ENCODE peak calls at places on chromosome 19, in six cellular contexts. One of them, this sample, is unnamed.

GRCh38 chr19:33248954-33249613 is 23.4 kb upstream of the SLC7A10 start:
- DNase-seq in right cardiac atrium: no peak
- DNase-seq in upper lobe of right lung: peak; percentile 86
- DNase-seq in CD8-positive, alpha-beta T cell: no peak
- DNase-seq in mucosa of descending colon: peak; percentile 48
- DNase-seq in tibial nerve: no peak
- DNase-seq in this sample: no peak

GRCh38 chr19:11264452-11265176 is 2.3 kb upstream of the DOCK6 start:
- DNase-seq in right cardiac atrium: peak; percentile 68
- DNase-seq in upper lobe of right lung: peak; percentile 93
- DNase-seq in CD8-positive, alpha-beta T cell: no peak
- DNase-seq in mucosa of descending colon: peak; percentile 92
- DNase-seq in tibial nerve: no peak
- DNase-seq in this sample: peak; percentile 80

GRCh38 chr19:8452446-8453123 is 7.8 kb downstream of the HNRNPM start:
- DNase-seq in right cardiac atrium: no peak
- DNase-seq in upper lobe of right lung: no peak
- DNase-seq in CD8-positive, alpha-beta T cell: no peak
- DNase-seq in mucosa of descending colon: no peak
- DNase-seq in tibial nerve: no peak
- DNase-seq in this sample: no peak

GRCh38 chr19:52946322-52947310 is 16.1 kb downstream of the ZNF816 start:
- DNase-seq in right cardiac atrium: peak; percentile 82
- DNase-seq in upper lobe of right lung: peak; percentile 93
- DNase-seq in CD8-positive, alpha-beta T cell: no peak
- DNase-seq in mucosa of descending colon: no peak
- DNase-seq in tibial nerve: no peak
- DNase-seq in this sample: peak; percentile 61

GRCh38 chr19:55691561-55692481 is 16.8 kb downstream of the EPN1 start:
- DNase-seq in right cardiac atrium: no peak
- DNase-seq in upper lobe of right lung: no peak
- DNase-seq in CD8-positive, alpha-beta T cell: no peak
- DNase-seq in mucosa of descending colon: no peak
- DNase-seq in tibial nerve: no peak
- DNase-seq in this sample: no peak

GRCh38 chr19:34314437-34315313 is 50.3 kb upstream of the GPI start:
- DNase-seq in right cardiac atrium: no peak
- DNase-seq in upper lobe of right lung: no peak
- DNase-seq in CD8-positive, alpha-beta T cell: no peak
- DNase-seq in mucosa of descending colon: no peak
- DNase-seq in tibial nerve: no peak
- DNase-seq in this sample: no peak

GRCh38 chr19:1012334-1012733 is 8.6 kb downstream of the TMEM259 start:
- DNase-seq in right cardiac atrium: no peak
- DNase-seq in upper lobe of right lung: no peak
- DNase-seq in CD8-positive, alpha-beta T cell: no peak
- DNase-seq in mucosa of descending colon: no peak
- DNase-seq in tibial nerve: no peak
- DNase-seq in this sample: no peak

GRCh38 chr19:18013621-18014111 is 5.7 kb downstream of the ARRDC2 start:
- DNase-seq in right cardiac atrium: no peak
- DNase-seq in upper lobe of right lung: no peak
- DNase-seq in CD8-positive, alpha-beta T cell: no peak
- DNase-seq in mucosa of descending colon: no peak
- DNase-seq in tibial nerve: no peak
- DNase-seq in this sample: no peak

GRCh38 chr19:31181535-31181934 is 167.7 kb downstream of the TSHZ3 start:
- DNase-seq in right cardiac atrium: no peak
- DNase-seq in upper lobe of right lung: no peak
- DNase-seq in CD8-positive, alpha-beta T cell: no peak
- DNase-seq in mucosa of descending colon: no peak
- DNase-seq in tibial nerve: no peak
- DNase-seq in this sample: no peak

GRCh38 chr19:48372904-48373303 is 8.7 kb downstream of the SYNGR4 start:
- DNase-seq in right cardiac atrium: no peak
- DNase-seq in upper lobe of right lung: no peak
- DNase-seq in CD8-positive, alpha-beta T cell: no peak
- DNase-seq in mucosa of descending colon: no peak
- DNase-seq in tibial nerve: no peak
- DNase-seq in this sample: no peak

GRCh38 chr19:38361633-38362075 is 12.7 kb upstream of the PSMD8 start:
- DNase-seq in right cardiac atrium: peak; percentile 83
- DNase-seq in upper lobe of right lung: peak; percentile 90
- DNase-seq in CD8-positive, alpha-beta T cell: peak; percentile 40
- DNase-seq in mucosa of descending colon: peak; percentile 78
- DNase-seq in tibial nerve: peak; percentile 19
- DNase-seq in this sample: peak; percentile 87

GRCh38 chr19:11361771-11362731 is 6.8 kb downstream of the PLPPR2 start:
- DNase-seq in right cardiac atrium: no peak
- DNase-seq in upper lobe of right lung: no peak
- DNase-seq in CD8-positive, alpha-beta T cell: no peak
- DNase-seq in mucosa of descending colon: peak; percentile 60
- DNase-seq in tibial nerve: no peak
- DNase-seq in this sample: no peak

GRCh38 chr19:38743394-38744297 is 628 bp downstream of the CAPN12 start:
- DNase-seq in right cardiac atrium: no peak
- DNase-seq in upper lobe of right lung: no peak
- DNase-seq in CD8-positive, alpha-beta T cell: no peak
- DNase-seq in mucosa of descending colon: no peak
- DNase-seq in tibial nerve: no peak
- DNase-seq in this sample: no peak

GRCh38 chr19:7912144-7912696 is 2.4 kb upstream of the TGFBR3L start:
- DNase-seq in right cardiac atrium: peak; percentile 13
- DNase-seq in upper lobe of right lung: peak; percentile 61
- DNase-seq in CD8-positive, alpha-beta T cell: no peak
- DNase-seq in mucosa of descending colon: peak; percentile 31
- DNase-seq in tibial nerve: no peak
- DNase-seq in this sample: no peak

GRCh38 chr19:51467864-51468544 is 9.8 kb upstream of the SIGLEC8 start:
- DNase-seq in right cardiac atrium: no peak
- DNase-seq in upper lobe of right lung: no peak
- DNase-seq in CD8-positive, alpha-beta T cell: no peak
- DNase-seq in mucosa of descending colon: no peak
- DNase-seq in tibial nerve: no peak
- DNase-seq in this sample: no peak

GRCh38 chr19:51749979-51750378 is 1.7 kb downstream of the FPR1 start:
- DNase-seq in right cardiac atrium: no peak
- DNase-seq in upper lobe of right lung: no peak
- DNase-seq in CD8-positive, alpha-beta T cell: no peak
- DNase-seq in mucosa of descending colon: no peak
- DNase-seq in tibial nerve: no peak
- DNase-seq in this sample: no peak

GRCh38 chr19:28614634-28615545 is 598.1 kb downstream of the UQCRFS1 start:
- DNase-seq in right cardiac atrium: no peak
- DNase-seq in upper lobe of right lung: no peak
- DNase-seq in CD8-positive, alpha-beta T cell: no peak
- DNase-seq in mucosa of descending colon: no peak
- DNase-seq in tibial nerve: no peak
- DNase-seq in this sample: no peak

GRCh38 chr19:55383279-55383788 is 758 bp downstream of the TMEM238 start:
- DNase-seq in right cardiac atrium: no peak
- DNase-seq in upper lobe of right lung: no peak
- DNase-seq in CD8-positive, alpha-beta T cell: no peak
- DNase-seq in mucosa of descending colon: no peak
- DNase-seq in tibial nerve: no peak
- DNase-seq in this sample: no peak

GRCh38 chr19:53432088-53432661 is 391 bp downstream of the ZNF761 start:
- DNase-seq in right cardiac atrium: peak; percentile 60
- DNase-seq in upper lobe of right lung: peak; percentile 75
- DNase-seq in CD8-positive, alpha-beta T cell: no peak
- DNase-seq in mucosa of descending colon: peak; percentile 55
- DNase-seq in tibial nerve: no peak
- DNase-seq in this sample: peak; percentile 31

GRCh38 chr19:47305309-47305751 is 4.3 kb upstream of the C5AR1 start:
- DNase-seq in right cardiac atrium: peak; percentile 56
- DNase-seq in upper lobe of right lung: peak; percentile 84
- DNase-seq in CD8-positive, alpha-beta T cell: peak; percentile 45
- DNase-seq in mucosa of descending colon: peak; percentile 75
- DNase-seq in tibial nerve: peak; percentile 77
- DNase-seq in this sample: peak; percentile 68

GRCh38 chr19:2495130-2495641 is 19.3 kb downstream of the GADD45B start:
- DNase-seq in right cardiac atrium: peak; percentile 87
- DNase-seq in upper lobe of right lung: peak; percentile 94
- DNase-seq in CD8-positive, alpha-beta T cell: no peak
- DNase-seq in mucosa of descending colon: peak; percentile 94
- DNase-seq in tibial nerve: peak; percentile 59
- DNase-seq in this sample: peak; percentile 94

GRCh38 chr19:17352608-17353280 is 15.4 kb downstream of the GTPBP3 start:
- DNase-seq in right cardiac atrium: peak; percentile 40
- DNase-seq in upper lobe of right lung: no peak
- DNase-seq in CD8-positive, alpha-beta T cell: no peak
- DNase-seq in mucosa of descending colon: no peak
- DNase-seq in tibial nerve: no peak
- DNase-seq in this sample: no peak

GRCh38 chr19:42488783-42489521 is 39.3 kb downstream of the CEACAM1 start:
- DNase-seq in right cardiac atrium: no peak
- DNase-seq in upper lobe of right lung: no peak
- DNase-seq in CD8-positive, alpha-beta T cell: no peak
- DNase-seq in mucosa of descending colon: no peak
- DNase-seq in tibial nerve: no peak
- DNase-seq in this sample: no peak

GRCh38 chr19:53308339-53308811 is 25.2 kb upstream of the ZNF845 start:
- DNase-seq in right cardiac atrium: peak; percentile 20
- DNase-seq in upper lobe of right lung: peak; percentile 70
- DNase-seq in CD8-positive, alpha-beta T cell: no peak
- DNase-seq in mucosa of descending colon: peak; percentile 38
- DNase-seq in tibial nerve: no peak
- DNase-seq in this sample: peak; percentile 26

GRCh38 chr19:16970821-16971220 is 55.8 kb downstream of the CPAMD8 start:
- DNase-seq in right cardiac atrium: no peak
- DNase-seq in upper lobe of right lung: peak; percentile 56
- DNase-seq in CD8-positive, alpha-beta T cell: no peak
- DNase-seq in mucosa of descending colon: no peak
- DNase-seq in tibial nerve: no peak
- DNase-seq in this sample: no peak

GRCh38 chr19:10226021-10226375 is 5.1 kb downstream of the S1PR2 start:
- DNase-seq in right cardiac atrium: peak; percentile 61
- DNase-seq in upper lobe of right lung: no peak
- DNase-seq in CD8-positive, alpha-beta T cell: no peak
- DNase-seq in mucosa of descending colon: no peak
- DNase-seq in tibial nerve: no peak
- DNase-seq in this sample: no peak

GRCh38 chr19:51644636-51645271 is 1.9 kb downstream of the SIGLEC14 start:
- DNase-seq in right cardiac atrium: no peak
- DNase-seq in upper lobe of right lung: no peak
- DNase-seq in CD8-positive, alpha-beta T cell: no peak
- DNase-seq in mucosa of descending colon: no peak
- DNase-seq in tibial nerve: no peak
- DNase-seq in this sample: no peak

GRCh38 chr19:19630062-19630414 is 2.0 kb upstream of the LPAR2 start:
- DNase-seq in right cardiac atrium: no peak
- DNase-seq in upper lobe of right lung: no peak
- DNase-seq in CD8-positive, alpha-beta T cell: no peak
- DNase-seq in mucosa of descending colon: no peak
- DNase-seq in tibial nerve: no peak
- DNase-seq in this sample: no peak

GRCh38 chr19:3857449-3858003 is 11.3 kb downstream of the ZFR2 start:
- DNase-seq in right cardiac atrium: no peak
- DNase-seq in upper lobe of right lung: no peak
- DNase-seq in CD8-positive, alpha-beta T cell: no peak
- DNase-seq in mucosa of descending colon: no peak
- DNase-seq in tibial nerve: no peak
- DNase-seq in this sample: no peak
- H3K4me3 ChIP-seq in right cardiac atrium: no peak overlapping the region
- H3K4me3 ChIP-seq in upper lobe of right lung: no peak overlapping the region
- H3K4me3 ChIP-seq in CD8-positive, alpha-beta T cell: no peak overlapping the region
- H3K4me3 ChIP-seq in mucosa of descending colon: no peak overlapping the region
- H3K4me3 ChIP-seq in tibial nerve: no peak overlapping the region
- H3K4me3 ChIP-seq in this sample: no peak overlapping the region

DNA sequence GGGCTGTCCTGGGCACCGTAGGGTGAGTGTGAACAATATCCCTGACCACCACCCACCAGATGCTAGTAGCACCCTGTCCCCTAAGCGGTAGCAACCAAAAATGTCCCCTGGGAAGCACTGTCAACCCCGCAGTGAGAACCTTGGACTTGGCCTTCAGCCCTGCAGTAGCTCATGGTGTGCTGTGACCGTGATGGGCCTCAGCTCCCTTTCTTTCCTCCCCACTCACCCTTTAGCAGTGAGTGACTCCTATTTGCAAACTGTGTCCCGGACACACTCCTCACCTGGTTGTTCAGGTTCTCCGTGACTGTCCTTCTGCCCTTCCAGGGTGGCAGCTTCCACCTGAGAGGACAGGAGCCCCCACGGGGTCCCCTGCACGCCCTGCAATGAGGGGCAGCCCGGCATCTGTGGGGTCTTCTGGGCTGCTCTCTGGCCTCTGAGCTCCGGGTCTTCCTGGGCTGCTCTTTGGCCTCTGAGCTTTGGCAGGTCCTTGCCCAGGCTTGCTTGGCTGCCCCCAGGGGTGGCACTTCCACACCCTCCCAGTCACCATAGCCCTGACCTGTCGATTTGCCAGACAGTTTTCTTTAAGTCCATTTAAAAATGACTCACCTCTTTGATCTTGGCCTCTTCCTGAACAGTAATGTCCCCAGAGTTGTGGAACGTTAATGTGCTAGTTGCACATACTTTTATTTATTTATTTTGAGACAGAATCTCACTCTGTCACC is 3.8 kb downstream of the KDM4B start:
- DNase-seq in right cardiac atrium: no peak
- DNase-seq in upper lobe of right lung: no peak
- DNase-seq in CD8-positive, alpha-beta T cell: no peak
- DNase-seq in mucosa of descending colon: no peak
- DNase-seq in tibial nerve: no peak
- DNase-seq in this sample: no peak
- H3K4me3 ChIP-seq in right cardiac atrium: no peak overlapping the region
- H3K4me3 ChIP-seq in upper lobe of right lung: no peak overlapping the region
- H3K4me3 ChIP-seq in CD8-positive, alpha-beta T cell: no peak overlapping the region
- H3K4me3 ChIP-seq in mucosa of descending colon: no peak overlapping the region
- H3K4me3 ChIP-seq in tibial nerve: no peak overlapping the region
- H3K4me3 ChIP-seq in this sample: no peak overlapping the region

DNA sequence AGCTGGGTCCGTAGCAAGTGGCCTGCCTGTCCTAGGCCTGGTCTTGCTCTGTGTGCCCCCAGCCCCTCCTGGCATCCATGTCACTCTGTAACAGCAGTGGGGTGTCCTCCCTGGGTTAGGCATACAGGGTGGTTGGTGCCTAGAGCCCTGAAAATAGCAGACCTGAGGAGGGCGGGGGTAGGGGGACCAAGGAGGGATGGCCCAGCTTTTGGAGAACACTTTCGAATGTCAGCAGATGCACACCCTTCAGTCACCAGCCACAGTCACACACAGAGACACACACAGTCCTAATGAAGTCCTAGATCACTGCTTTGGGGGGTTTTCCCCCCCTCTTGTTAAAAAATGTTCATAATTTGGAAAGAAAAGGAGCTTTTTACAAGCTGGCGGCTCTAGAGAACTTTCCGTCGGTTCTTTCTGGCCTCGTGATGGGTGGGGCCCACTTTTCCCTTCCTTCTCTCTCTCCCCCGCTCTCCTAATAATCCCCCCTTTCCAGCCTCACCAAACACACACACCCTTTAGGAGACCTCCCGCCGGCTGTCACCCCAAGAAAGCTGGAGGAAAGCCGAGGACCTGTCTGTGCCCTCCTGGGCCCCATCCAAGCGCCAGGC is 47.9 kb downstream of the LYL1 start:
- DNase-seq in right cardiac atrium: peak; percentile 71
- DNase-seq in upper lobe of right lung: no peak
- DNase-seq in CD8-positive, alpha-beta T cell: no peak
- DNase-seq in mucosa of descending colon: no peak
- DNase-seq in tibial nerve: peak; percentile 69
- DNase-seq in this sample: no peak
- H3K4me3 ChIP-seq in right cardiac atrium: no peak overlapping the region
- H3K4me3 ChIP-seq in upper lobe of right lung: no peak overlapping the region
- H3K4me3 ChIP-seq in CD8-positive, alpha-beta T cell: no peak overlapping the region
- H3K4me3 ChIP-seq in mucosa of descending colon: no peak overlapping the region
- H3K4me3 ChIP-seq in tibial nerve: no peak overlapping the region
- H3K4me3 ChIP-seq in this sample: no peak overlapping the region

GRCh38 chr19:15779756-15780476 is 7.5 kb upstream of the OR10H5 start:
- DNase-seq in right cardiac atrium: peak; percentile 87
- DNase-seq in upper lobe of right lung: no peak
- DNase-seq in CD8-positive, alpha-beta T cell: no peak
- DNase-seq in mucosa of descending colon: peak; percentile 56
- DNase-seq in tibial nerve: peak; percentile 65
- DNase-seq in this sample: peak; percentile 80
- H3K4me3 ChIP-seq in right cardiac atrium: no peak overlapping the region
- H3K4me3 ChIP-seq in upper lobe of right lung: peak overlapping the region; percentile 19
- H3K4me3 ChIP-seq in CD8-positive, alpha-beta T cell: no peak overlapping the region
- H3K4me3 ChIP-seq in mucosa of descending colon: no peak overlapping the region
- H3K4me3 ChIP-seq in tibial nerve: peak overlapping the region; percentile 26
- H3K4me3 ChIP-seq in this sample: peak overlapping the region; percentile 24